ENCODE peak calls at places on chromosomes 5 and 9, in eight cellular contexts. One of them, this sample, is unnamed.

GRCh38 chr5:10333154-10334006 is 20.1 kb upstream of the MARCHF6 start:
- DNase-seq in NT2/D1: no peak
- DNase-seq in anterior cingulate cortex: peak
- DNase-seq in activated gamma-delta T cell: no peak
- DNase-seq in uterus: no peak
- DNase-seq in DMS 273 treated with DMSO at 0.1 percent for 48 hours: no peak
- DNase-seq in T-cell: no peak
- DNase-seq in SW480: peak
- DNase-seq in this sample: no peak

GRCh38 chr5:147539053-147539452 is 29.2 kb upstream of the DPYSL3 start:
- DNase-seq in NT2/D1: no peak
- DNase-seq in anterior cingulate cortex: no peak
- DNase-seq in activated gamma-delta T cell: no peak
- DNase-seq in uterus: no peak
- DNase-seq in DMS 273 treated with DMSO at 0.1 percent for 48 hours: no peak
- DNase-seq in T-cell: no peak
- DNase-seq in SW480: peak
- DNase-seq in this sample: no peak

GRCh38 chr5:9853309-9853708 is 223.2 kb upstream of the TAS2R1 start:
- DNase-seq in NT2/D1: no peak
- DNase-seq in anterior cingulate cortex: no peak
- DNase-seq in activated gamma-delta T cell: no peak
- DNase-seq in uterus: no peak
- DNase-seq in DMS 273 treated with DMSO at 0.1 percent for 48 hours: no peak
- DNase-seq in T-cell: no peak
- DNase-seq in SW480: no peak
- DNase-seq in this sample: no peak

GRCh38 chr5:149855371-149855770 is 89.2 kb downstream of the PDE6A start:
- DNase-seq in NT2/D1: no peak
- DNase-seq in anterior cingulate cortex: no peak
- DNase-seq in activated gamma-delta T cell: no peak
- DNase-seq in uterus: no peak
- DNase-seq in DMS 273 treated with DMSO at 0.1 percent for 48 hours: no peak
- DNase-seq in T-cell: no peak
- DNase-seq in SW480: no peak
- DNase-seq in this sample: no peak

GRCh38 chr5:137148128-137148527 is 351.0 kb downstream of the SPOCK1 start:
- DNase-seq in NT2/D1: no peak
- DNase-seq in anterior cingulate cortex: no peak
- DNase-seq in activated gamma-delta T cell: no peak
- DNase-seq in uterus: no peak
- DNase-seq in DMS 273 treated with DMSO at 0.1 percent for 48 hours: no peak
- DNase-seq in T-cell: no peak
- DNase-seq in SW480: no peak
- DNase-seq in this sample: no peak

GRCh38 chr9:119736478-119737454 is 367.5 kb upstream of the BRINP1 start:
- DNase-seq in NT2/D1: no peak
- DNase-seq in anterior cingulate cortex: no peak
- DNase-seq in activated gamma-delta T cell: no peak
- DNase-seq in uterus: no peak
- DNase-seq in DMS 273 treated with DMSO at 0.1 percent for 48 hours: no peak
- DNase-seq in T-cell: no peak
- DNase-seq in SW480: no peak
- DNase-seq in this sample: no peak

GRCh38 chr5:139848508-139849100 is 53.0 kb downstream of the PSD2 start:
- DNase-seq in NT2/D1: no peak
- DNase-seq in anterior cingulate cortex: no peak
- DNase-seq in activated gamma-delta T cell: peak
- DNase-seq in uterus: peak
- DNase-seq in DMS 273 treated with DMSO at 0.1 percent for 48 hours: no peak
- DNase-seq in T-cell: no peak
- DNase-seq in SW480: no peak
- DNase-seq in this sample: no peak

GRCh38 chr9:133693703-133694529 is 44.2 kb downstream of the SARDH start:
- DNase-seq in NT2/D1: no peak
- DNase-seq in anterior cingulate cortex: no peak
- DNase-seq in activated gamma-delta T cell: no peak
- DNase-seq in uterus: no peak
- DNase-seq in DMS 273 treated with DMSO at 0.1 percent for 48 hours: no peak
- DNase-seq in T-cell: no peak
- DNase-seq in SW480: peak
- DNase-seq in this sample: no peak

GRCh38 chr9:39108145-39108544 is 179.8 kb downstream of the CNTNAP3 start:
- DNase-seq in NT2/D1: no peak
- DNase-seq in anterior cingulate cortex: no peak
- DNase-seq in activated gamma-delta T cell: no peak
- DNase-seq in uterus: no peak
- DNase-seq in DMS 273 treated with DMSO at 0.1 percent for 48 hours: no peak
- DNase-seq in T-cell: no peak
- DNase-seq in SW480: no peak
- DNase-seq in this sample: no peak

GRCh38 chr5:98827862-98828261 is 54.4 kb downstream of the RGMB start:
- DNase-seq in NT2/D1: no peak
- DNase-seq in anterior cingulate cortex: no peak
- DNase-seq in activated gamma-delta T cell: no peak
- DNase-seq in uterus: no peak
- DNase-seq in DMS 273 treated with DMSO at 0.1 percent for 48 hours: no peak
- DNase-seq in T-cell: no peak
- DNase-seq in SW480: no peak
- DNase-seq in this sample: no peak

GRCh38 chr5:95609711-95610110 is 10.2 kb upstream of the GPR150 start:
- DNase-seq in NT2/D1: no peak
- DNase-seq in anterior cingulate cortex: no peak
- DNase-seq in activated gamma-delta T cell: no peak
- DNase-seq in uterus: no peak
- DNase-seq in DMS 273 treated with DMSO at 0.1 percent for 48 hours: no peak
- DNase-seq in T-cell: no peak
- DNase-seq in SW480: no peak
- DNase-seq in this sample: no peak

GRCh38 chr5:156380846-156381245 is 53.9 kb downstream of the SGCD start:
- DNase-seq in NT2/D1: no peak
- DNase-seq in anterior cingulate cortex: no peak
- DNase-seq in activated gamma-delta T cell: no peak
- DNase-seq in uterus: no peak
- DNase-seq in DMS 273 treated with DMSO at 0.1 percent for 48 hours: no peak
- DNase-seq in T-cell: no peak
- DNase-seq in SW480: no peak
- DNase-seq in this sample: no peak

GRCh38 chr9:21782207-21782606 is 20.2 kb upstream of the MTAP start:
- DNase-seq in NT2/D1: no peak
- DNase-seq in anterior cingulate cortex: no peak
- DNase-seq in activated gamma-delta T cell: no peak
- DNase-seq in uterus: no peak
- DNase-seq in DMS 273 treated with DMSO at 0.1 percent for 48 hours: no peak
- DNase-seq in T-cell: no peak
- DNase-seq in SW480: no peak
- DNase-seq in this sample: no peak

GRCh38 chr5:54829102-54829501 is 156.3 kb downstream of the ESM1 start:
- DNase-seq in NT2/D1: no peak
- DNase-seq in anterior cingulate cortex: no peak
- DNase-seq in activated gamma-delta T cell: no peak
- DNase-seq in uterus: no peak
- DNase-seq in DMS 273 treated with DMSO at 0.1 percent for 48 hours: no peak
- DNase-seq in T-cell: no peak
- DNase-seq in SW480: no peak
- DNase-seq in this sample: no peak

GRCh38 chr5:77129386-77129785 is 42.3 kb upstream of the ZBED3 start:
- DNase-seq in NT2/D1: peak
- DNase-seq in anterior cingulate cortex: peak
- DNase-seq in activated gamma-delta T cell: no peak
- DNase-seq in uterus: peak
- DNase-seq in DMS 273 treated with DMSO at 0.1 percent for 48 hours: peak
- DNase-seq in T-cell: no peak
- DNase-seq in SW480: peak
- DNase-seq in this sample: no peak